ENCODE peak calls at places on chromosomes 16 and 17, in nine cellular contexts. One of them, this sample, is unnamed.

GRCh38 chr16:48194828-48195566 is 39.2 kb upstream of the ABCC12 start:
- DNase-seq in neural progenitor cell: no peak
- DNase-seq in LHCN-M2: no peak
- DNase-seq in heart left ventricle: no peak
- DNase-seq in AG09319: no peak
- DNase-seq in right cardiac atrium: no peak
- DNase-seq in IMR-90: peak; percentile 56
- DNase-seq in colonic mucosa: peak; percentile 24
- DNase-seq in stimulated activated CD4-positive, alpha-beta T cell treated with anti-CD3 and anti-CD28 coated beads, Interleukin-4, amount 100 ng/mL, for 4 hours: no peak
- DNase-seq in this sample: peak; percentile 53

GRCh38 chr17:65100316-65101140 is 36.6 kb upstream of the RGS9 start:
- DNase-seq in colonic mucosa: peak; percentile 91
- DNase-seq in stimulated activated CD4-positive, alpha-beta T cell treated with anti-CD3 and anti-CD28 coated beads, Interleukin-4, amount 100 ng/mL, for 4 hours: peak; percentile 80
- DNase-seq in LHCN-M2: peak; percentile 61
- DNase-seq in right cardiac atrium: peak; percentile 97
- DNase-seq in AG09319: peak; percentile 46
- DNase-seq in IMR-90: peak; percentile 47
- DNase-seq in neural progenitor cell: peak; percentile 92
- DNase-seq in heart left ventricle: peak; percentile 85
- DNase-seq in this sample: no peak

GRCh38 chr16:333406-334094 is 19.0 kb downstream of the AXIN1 start:
- DNase-seq in heart left ventricle: no peak
- DNase-seq in LHCN-M2: no peak
- DNase-seq in AG09319: no peak
- DNase-seq in stimulated activated CD4-positive, alpha-beta T cell treated with anti-CD3 and anti-CD28 coated beads, Interleukin-4, amount 100 ng/mL, for 4 hours: no peak
- DNase-seq in IMR-90: no peak
- DNase-seq in right cardiac atrium: peak; percentile 3
- DNase-seq in colonic mucosa: no peak
- DNase-seq in neural progenitor cell: no peak
- DNase-seq in this sample: no peak

GRCh38 chr17:79633154-79633553 is 22.3 kb upstream of the RBFOX3 start:
- DNase-seq in right cardiac atrium: no peak
- DNase-seq in LHCN-M2: no peak
- DNase-seq in colonic mucosa: no peak
- DNase-seq in AG09319: no peak
- DNase-seq in stimulated activated CD4-positive, alpha-beta T cell treated with anti-CD3 and anti-CD28 coated beads, Interleukin-4, amount 100 ng/mL, for 4 hours: no peak
- DNase-seq in heart left ventricle: peak; percentile 3
- DNase-seq in neural progenitor cell: no peak
- DNase-seq in IMR-90: no peak
- DNase-seq in this sample: no peak

GRCh38 chr17:79615926-79616325 is 5.1 kb upstream of the RBFOX3 start:
- DNase-seq in right cardiac atrium: no peak
- DNase-seq in stimulated activated CD4-positive, alpha-beta T cell treated with anti-CD3 and anti-CD28 coated beads, Interleukin-4, amount 100 ng/mL, for 4 hours: no peak
- DNase-seq in IMR-90: no peak
- DNase-seq in neural progenitor cell: no peak
- DNase-seq in heart left ventricle: no peak
- DNase-seq in AG09319: no peak
- DNase-seq in colonic mucosa: no peak
- DNase-seq in LHCN-M2: no peak
- DNase-seq in this sample: no peak

GRCh38 chr16:13560151-13560550 is 359.8 kb upstream of the ERCC4 start:
- DNase-seq in stimulated activated CD4-positive, alpha-beta T cell treated with anti-CD3 and anti-CD28 coated beads, Interleukin-4, amount 100 ng/mL, for 4 hours: no peak
- DNase-seq in IMR-90: no peak
- DNase-seq in right cardiac atrium: no peak
- DNase-seq in LHCN-M2: no peak
- DNase-seq in colonic mucosa: no peak
- DNase-seq in AG09319: no peak
- DNase-seq in neural progenitor cell: no peak
- DNase-seq in heart left ventricle: no peak
- DNase-seq in this sample: no peak

GRCh38 chr16:12178251-12178990 is 201.9 kb downstream of the SNX29 start:
- DNase-seq in colonic mucosa: no peak
- DNase-seq in heart left ventricle: peak; percentile 45
- DNase-seq in LHCN-M2: peak; percentile 69
- DNase-seq in neural progenitor cell: peak; percentile 55
- DNase-seq in AG09319: peak; percentile 77
- DNase-seq in IMR-90: peak; percentile 83
- DNase-seq in stimulated activated CD4-positive, alpha-beta T cell treated with anti-CD3 and anti-CD28 coated beads, Interleukin-4, amount 100 ng/mL, for 4 hours: no peak
- DNase-seq in right cardiac atrium: peak; percentile 77
- DNase-seq in this sample: peak; percentile 43

GRCh38 chr17:57524790-57525543 is 220.1 kb downstream of the CCDC182 start:
- DNase-seq in neural progenitor cell: no peak
- DNase-seq in IMR-90: no peak
- DNase-seq in heart left ventricle: no peak
- DNase-seq in right cardiac atrium: no peak
- DNase-seq in stimulated activated CD4-positive, alpha-beta T cell treated with anti-CD3 and anti-CD28 coated beads, Interleukin-4, amount 100 ng/mL, for 4 hours: no peak
- DNase-seq in LHCN-M2: no peak
- DNase-seq in colonic mucosa: no peak
- DNase-seq in AG09319: no peak
- DNase-seq in this sample: no peak

GRCh38 chr17:77233635-77234334 is 93.0 kb downstream of the SEC14L1 start:
- DNase-seq in stimulated activated CD4-positive, alpha-beta T cell treated with anti-CD3 and anti-CD28 coated beads, Interleukin-4, amount 100 ng/mL, for 4 hours: no peak
- DNase-seq in colonic mucosa: no peak
- DNase-seq in right cardiac atrium: no peak
- DNase-seq in heart left ventricle: no peak
- DNase-seq in neural progenitor cell: no peak
- DNase-seq in AG09319: no peak
- DNase-seq in IMR-90: peak; percentile 89
- DNase-seq in LHCN-M2: peak; percentile 75
- DNase-seq in this sample: peak; percentile 29

GRCh38 chr17:80599546-80600305 is 55.1 kb downstream of the RPTOR start:
- DNase-seq in neural progenitor cell: no peak
- DNase-seq in LHCN-M2: no peak
- DNase-seq in colonic mucosa: peak; percentile 81
- DNase-seq in stimulated activated CD4-positive, alpha-beta T cell treated with anti-CD3 and anti-CD28 coated beads, Interleukin-4, amount 100 ng/mL, for 4 hours: no peak
- DNase-seq in AG09319: no peak
- DNase-seq in IMR-90: no peak
- DNase-seq in right cardiac atrium: no peak
- DNase-seq in heart left ventricle: no peak
- DNase-seq in this sample: no peak

GRCh38 chr17:43714338-43715149 is 44.0 kb downstream of the SOST start:
- DNase-seq in LHCN-M2: peak; percentile 60
- DNase-seq in stimulated activated CD4-positive, alpha-beta T cell treated with anti-CD3 and anti-CD28 coated beads, Interleukin-4, amount 100 ng/mL, for 4 hours: no peak
- DNase-seq in heart left ventricle: no peak
- DNase-seq in colonic mucosa: no peak
- DNase-seq in right cardiac atrium: no peak
- DNase-seq in neural progenitor cell: no peak
- DNase-seq in IMR-90: peak; percentile 53
- DNase-seq in AG09319: no peak
- DNase-seq in this sample: no peak

GRCh38 chr17:3911271-3912053 is 4.8 kb downstream of the P2RX1 start:
- DNase-seq in right cardiac atrium: peak; percentile 75
- DNase-seq in neural progenitor cell: no peak
- DNase-seq in colonic mucosa: peak; percentile 44
- DNase-seq in AG09319: no peak
- DNase-seq in IMR-90: no peak
- DNase-seq in heart left ventricle: peak; percentile 66
- DNase-seq in LHCN-M2: no peak
- DNase-seq in stimulated activated CD4-positive, alpha-beta T cell treated with anti-CD3 and anti-CD28 coated beads, Interleukin-4, amount 100 ng/mL, for 4 hours: peak; percentile 56
- DNase-seq in this sample: no peak

GRCh38 chr16:30490210-30490609 is 17.7 kb downstream of the ITGAL start:
- DNase-seq in AG09319: no peak
- DNase-seq in stimulated activated CD4-positive, alpha-beta T cell treated with anti-CD3 and anti-CD28 coated beads, Interleukin-4, amount 100 ng/mL, for 4 hours: no peak
- DNase-seq in colonic mucosa: no peak
- DNase-seq in IMR-90: no peak
- DNase-seq in neural progenitor cell: peak; percentile 51
- DNase-seq in LHCN-M2: no peak
- DNase-seq in heart left ventricle: no peak
- DNase-seq in right cardiac atrium: no peak
- DNase-seq in this sample: no peak

GRCh38 chr16:73196670-73197069 is 148.7 kb upstream of the ZFHX3 start:
- DNase-seq in heart left ventricle: peak; percentile 73
- DNase-seq in right cardiac atrium: peak; percentile 88
- DNase-seq in IMR-90: peak; percentile 53
- DNase-seq in LHCN-M2: peak; percentile 68
- DNase-seq in colonic mucosa: peak; percentile 80
- DNase-seq in AG09319: no peak
- DNase-seq in neural progenitor cell: peak; percentile 85
- DNase-seq in stimulated activated CD4-positive, alpha-beta T cell treated with anti-CD3 and anti-CD28 coated beads, Interleukin-4, amount 100 ng/mL, for 4 hours: no peak
- DNase-seq in this sample: no peak

GRCh38 chr16:53726625-53727024 is 22.7 kb downstream of the FTO start:
- DNase-seq in neural progenitor cell: peak; percentile 40
- DNase-seq in AG09319: no peak
- DNase-seq in colonic mucosa: no peak
- DNase-seq in right cardiac atrium: no peak
- DNase-seq in LHCN-M2: peak; percentile 88
- DNase-seq in IMR-90: peak; percentile 23
- DNase-seq in stimulated activated CD4-positive, alpha-beta T cell treated with anti-CD3 and anti-CD28 coated beads, Interleukin-4, amount 100 ng/mL, for 4 hours: no peak
- DNase-seq in heart left ventricle: no peak
- DNase-seq in this sample: no peak

GRCh38 chr17:8719291-8720246 is 25.1 kb downstream of the CCDC42 start:
- DNase-seq in stimulated activated CD4-positive, alpha-beta T cell treated with anti-CD3 and anti-CD28 coated beads, Interleukin-4, amount 100 ng/mL, for 4 hours: no peak
- DNase-seq in IMR-90: no peak
- DNase-seq in AG09319: no peak
- DNase-seq in heart left ventricle: no peak
- DNase-seq in LHCN-M2: no peak
- DNase-seq in right cardiac atrium: no peak
- DNase-seq in colonic mucosa: no peak
- DNase-seq in neural progenitor cell: no peak
- DNase-seq in this sample: no peak

GRCh38 chr17:5286846-5287245 is 4.8 kb downstream of the RABEP1 start:
- DNase-seq in heart left ventricle: no peak
- DNase-seq in colonic mucosa: no peak
- DNase-seq in stimulated activated CD4-positive, alpha-beta T cell treated with anti-CD3 and anti-CD28 coated beads, Interleukin-4, amount 100 ng/mL, for 4 hours: no peak
- DNase-seq in right cardiac atrium: no peak
- DNase-seq in AG09319: no peak
- DNase-seq in IMR-90: no peak
- DNase-seq in LHCN-M2: no peak
- DNase-seq in neural progenitor cell: no peak
- DNase-seq in this sample: no peak

GRCh38 chr16:68072038-68072695 is 13.0 kb upstream of the NFATC3 start:
- DNase-seq in LHCN-M2: peak; percentile 77
- DNase-seq in right cardiac atrium: peak; percentile 51
- DNase-seq in AG09319: no peak
- DNase-seq in colonic mucosa: peak; percentile 59
- DNase-seq in stimulated activated CD4-positive, alpha-beta T cell treated with anti-CD3 and anti-CD28 coated beads, Interleukin-4, amount 100 ng/mL, for 4 hours: no peak
- DNase-seq in IMR-90: peak; percentile 78
- DNase-seq in neural progenitor cell: no peak
- DNase-seq in heart left ventricle: no peak
- DNase-seq in this sample: no peak

GRCh38 chr16:77499373-77500285 is 64.8 kb upstream of the ADAMTS18 start:
- DNase-seq in neural progenitor cell: no peak
- DNase-seq in stimulated activated CD4-positive, alpha-beta T cell treated with anti-CD3 and anti-CD28 coated beads, Interleukin-4, amount 100 ng/mL, for 4 hours: no peak
- DNase-seq in heart left ventricle: peak; percentile 16
- DNase-seq in LHCN-M2: peak; percentile 36
- DNase-seq in AG09319: peak; percentile 27
- DNase-seq in IMR-90: no peak
- DNase-seq in colonic mucosa: no peak
- DNase-seq in right cardiac atrium: peak; percentile 69
- DNase-seq in this sample: peak; percentile 42

GRCh38 chr17:82062076-82062983 is 3.3 kb downstream of the DUS1L start:
- DNase-seq in colonic mucosa: no peak
- DNase-seq in neural progenitor cell: no peak
- DNase-seq in right cardiac atrium: peak; percentile 37
- DNase-seq in heart left ventricle: no peak
- DNase-seq in LHCN-M2: no peak
- DNase-seq in IMR-90: no peak
- DNase-seq in stimulated activated CD4-positive, alpha-beta T cell treated with anti-CD3 and anti-CD28 coated beads, Interleukin-4, amount 100 ng/mL, for 4 hours: no peak
- DNase-seq in AG09319: no peak
- DNase-seq in this sample: no peak

GRCh38 chr16:24430937-24431760 is 108.2 kb upstream of the RBBP6 start:
- DNase-seq in AG09319: no peak
- DNase-seq in colonic mucosa: no peak
- DNase-seq in heart left ventricle: no peak
- DNase-seq in stimulated activated CD4-positive, alpha-beta T cell treated with anti-CD3 and anti-CD28 coated beads, Interleukin-4, amount 100 ng/mL, for 4 hours: no peak
- DNase-seq in neural progenitor cell: no peak
- DNase-seq in IMR-90: no peak
- DNase-seq in right cardiac atrium: no peak
- DNase-seq in LHCN-M2: no peak
- DNase-seq in this sample: no peak

GRCh38 chr17:74524751-74525725 is 6.2 kb downstream of the CD300LB start:
- DNase-seq in heart left ventricle: no peak
- DNase-seq in AG09319: no peak
- DNase-seq in stimulated activated CD4-positive, alpha-beta T cell treated with anti-CD3 and anti-CD28 coated beads, Interleukin-4, amount 100 ng/mL, for 4 hours: no peak
- DNase-seq in neural progenitor cell: no peak
- DNase-seq in right cardiac atrium: no peak
- DNase-seq in IMR-90: no peak
- DNase-seq in LHCN-M2: no peak
- DNase-seq in colonic mucosa: peak; percentile 13
- DNase-seq in this sample: no peak

GRCh38 chr16:79261461-79261860 is 339.1 kb downstream of the MAF start:
- DNase-seq in IMR-90: no peak
- DNase-seq in AG09319: no peak
- DNase-seq in right cardiac atrium: peak; percentile 75
- DNase-seq in heart left ventricle: peak; percentile 35
- DNase-seq in stimulated activated CD4-positive, alpha-beta T cell treated with anti-CD3 and anti-CD28 coated beads, Interleukin-4, amount 100 ng/mL, for 4 hours: peak; percentile 49
- DNase-seq in colonic mucosa: peak; percentile 41
- DNase-seq in LHCN-M2: no peak
- DNase-seq in neural progenitor cell: peak; percentile 79
- DNase-seq in this sample: no peak

GRCh38 chr17:73719588-73720071 is 75.4 kb upstream of the SDK2 start:
- DNase-seq in colonic mucosa: peak; percentile 25
- DNase-seq in heart left ventricle: peak; percentile 41
- DNase-seq in IMR-90: no peak
- DNase-seq in neural progenitor cell: peak; percentile 89
- DNase-seq in right cardiac atrium: peak; percentile 69
- DNase-seq in stimulated activated CD4-positive, alpha-beta T cell treated with anti-CD3 and anti-CD28 coated beads, Interleukin-4, amount 100 ng/mL, for 4 hours: no peak
- DNase-seq in LHCN-M2: no peak
- DNase-seq in AG09319: no peak
- DNase-seq in this sample: no peak

GRCh38 chr17:47741109-47741792 is 8.2 kb downstream of the TBX21 start:
- DNase-seq in IMR-90: no peak
- DNase-seq in LHCN-M2: no peak
- DNase-seq in right cardiac atrium: no peak
- DNase-seq in heart left ventricle: no peak
- DNase-seq in stimulated activated CD4-positive, alpha-beta T cell treated with anti-CD3 and anti-CD28 coated beads, Interleukin-4, amount 100 ng/mL, for 4 hours: no peak
- DNase-seq in neural progenitor cell: no peak
- DNase-seq in colonic mucosa: no peak
- DNase-seq in AG09319: no peak
- DNase-seq in this sample: no peak

GRCh38 chr16:53257001-53257400 is 177.3 kb upstream of the RBL2 start:
- DNase-seq in right cardiac atrium: no peak
- DNase-seq in LHCN-M2: peak; percentile 66
- DNase-seq in neural progenitor cell: no peak
- DNase-seq in stimulated activated CD4-positive, alpha-beta T cell treated with anti-CD3 and anti-CD28 coated beads, Interleukin-4, amount 100 ng/mL, for 4 hours: no peak
- DNase-seq in AG09319: peak; percentile 10
- DNase-seq in IMR-90: peak; percentile 59
- DNase-seq in heart left ventricle: no peak
- DNase-seq in colonic mucosa: no peak
- DNase-seq in this sample: peak; percentile 22

GRCh38 chr16:82653550-82654511 is 27.1 kb downstream of the CDH13 start:
- DNase-seq in colonic mucosa: no peak
- DNase-seq in heart left ventricle: no peak
- DNase-seq in right cardiac atrium: no peak
- DNase-seq in neural progenitor cell: no peak
- DNase-seq in LHCN-M2: peak; percentile 92
- DNase-seq in AG09319: peak; percentile 61
- DNase-seq in stimulated activated CD4-positive, alpha-beta T cell treated with anti-CD3 and anti-CD28 coated beads, Interleukin-4, amount 100 ng/mL, for 4 hours: peak; percentile 15
- DNase-seq in IMR-90: peak; percentile 95
- DNase-seq in this sample: no peak

GRCh38 chr17:73282629-73283028 is 20.9 kb upstream of the CPSF4L start:
- DNase-seq in LHCN-M2: no peak
- DNase-seq in heart left ventricle: no peak
- DNase-seq in AG09319: no peak
- DNase-seq in IMR-90: no peak
- DNase-seq in neural progenitor cell: no peak
- DNase-seq in stimulated activated CD4-positive, alpha-beta T cell treated with anti-CD3 and anti-CD28 coated beads, Interleukin-4, amount 100 ng/mL, for 4 hours: no peak
- DNase-seq in colonic mucosa: no peak
- DNase-seq in right cardiac atrium: peak; percentile 37
- DNase-seq in this sample: no peak

GRCh38 chr17:48555183-48555615 is 10.3 kb upstream of the HOXB2 start:
- DNase-seq in neural progenitor cell: no peak
- DNase-seq in IMR-90: peak; percentile 99
- DNase-seq in colonic mucosa: no peak
- DNase-seq in right cardiac atrium: no peak
- DNase-seq in stimulated activated CD4-positive, alpha-beta T cell treated with anti-CD3 and anti-CD28 coated beads, Interleukin-4, amount 100 ng/mL, for 4 hours: no peak
- DNase-seq in LHCN-M2: peak; percentile 70
- DNase-seq in heart left ventricle: no peak
- DNase-seq in AG09319: no peak
- DNase-seq in this sample: peak; percentile 74

GRCh38 chr17:31231852-31232251 is 65.2 kb downstream of the OMG start:
- DNase-seq in IMR-90: no peak
- DNase-seq in neural progenitor cell: no peak
- DNase-seq in heart left ventricle: no peak
- DNase-seq in right cardiac atrium: no peak
- DNase-seq in AG09319: no peak
- DNase-seq in colonic mucosa: no peak
- DNase-seq in LHCN-M2: no peak
- DNase-seq in stimulated activated CD4-positive, alpha-beta T cell treated with anti-CD3 and anti-CD28 coated beads, Interleukin-4, amount 100 ng/mL, for 4 hours: no peak
- DNase-seq in this sample: no peak